ENCODE peak calls at places on chromosomes 2 and 18, in eight cellular contexts. W, R, S, Y, T, A, D and O are unnamed samples.

GRCh38 chr2:19312949-19313348 is 45.5 kb downstream of the OSR1 start:
- DNase-seq in Y (no peak), S (no peak), T (peak), R (no peak), A (no peak), W (no peak), D (no peak), O (peak)

GRCh38 chr18:54267688-54268087 is 1.6 kb upstream of the POLI start:
- DNase-seq in D (no peak), A (no peak), S (no peak), W (no peak), R (no peak), Y (no peak), T (no peak), O (no peak)

GRCh38 chr18:32355896-32356295 is 114.8 kb downstream of the GAREM1 start:
- DNase-seq in W (no peak), A (no peak), S (no peak), R (no peak), Y (no peak), T (peak), D (no peak), O (peak)

GRCh38 chr2:142142595-142142994 is 11.8 kb upstream of the LRP1B start:
- DNase-seq in D (no peak), R (no peak), A (no peak), W (no peak), Y (no peak), T (peak), S (no peak), O (no peak)

GRCh38 chr2:127909019-127909418 is 23.3 kb upstream of the AMMECR1L start:
- DNase-seq in S (no peak), W (no peak), T (no peak), Y (no peak), D (no peak), R (no peak), A (no peak), O (no peak)

GRCh38 chr2:54899576-54900200 is 150.6 kb downstream of the RTN4 start:
- DNase-seq in Y (no peak), T (peak), W (peak), R (no peak), S (peak), D (no peak), A (no peak), O (peak)

GRCh38 chr2:179240481-179241451 is 23.9 kb downstream of the SESTD1 start:
- DNase-seq in T (no peak), S (peak), D (no peak), A (no peak), W (no peak), Y (no peak), R (no peak), O (no peak)

GRCh38 chr18:57737661-57738060 is 65.5 kb downstream of the ATP8B1 start:
- DNase-seq in A (no peak), W (no peak), R (no peak), T (peak), Y (peak), D (peak), S (no peak), O (peak)

GRCh38 chr2:156826342-156826933 is 390.3 kb downstream of the GPD2 start:
- DNase-seq in A (no peak), W (no peak), T (peak), R (no peak), Y (no peak), S (no peak), D (no peak), O (peak)

GRCh38 chr2:241132549-241133435 is 16.5 kb downstream of the PASK start:
- DNase-seq in A (no peak), W (no peak), T (no peak), S (no peak), D (no peak), Y (no peak), R (no peak), O (no peak)

GRCh38 chr2:108575132-108575966 is 41.1 kb downstream of the LIMS1 start:
- DNase-seq in Y (no peak), W (no peak), S (no peak), D (no peak), T (peak), R (no peak), A (no peak), O (peak)

GRCh38 chr18:77762632-77763031 is 513.0 kb downstream of the GALR1 start:
- DNase-seq in S (no peak), R (no peak), Y (no peak), T (no peak), A (no peak), W (no peak), D (no peak), O (no peak)